ENCODE peak calls at places on chromosomes 6 and 20, in six cellular contexts. D is cardiac muscle cell, E is breast epithelium, V is prostate gland, W is IMR-90, B is Karpas-422. X is an unnamed sample.

GRCh38 chr6:31826793-31827285 is 699 bp upstream of the HSPA1B start:
- DNase-seq in E (peak; percentile 90), W (no peak), D (peak; percentile 53), V (peak; percentile 94), B (no peak), X (peak; percentile 92)

GRCh38 chr6:32371204-32371603 is 499 bp downstream of the TSBP1 start:
- DNase-seq in V (no peak), E (no peak), B (no peak), W (peak; percentile 6), D (no peak), X (no peak)

GRCh38 chr6:153856929-153857376 is 182.1 kb upstream of the OPRM1 start:
- DNase-seq in E (no peak), V (no peak), D (no peak), B (no peak), W (no peak), X (no peak)

GRCh38 chr20:31708839-31709534 is 13.7 kb downstream of the BCL2L1 start:
- DNase-seq in W (no peak), V (no peak), D (no peak), B (no peak), E (no peak), X (no peak)

GRCh38 chr6:148768646-148769270 is 21.9 kb downstream of the UST start:
- DNase-seq in D (no peak), B (no peak), W (no peak), V (no peak), E (no peak), X (no peak)

GRCh38 chr6:91341473-91341872 is 754.6 kb upstream of the MAP3K7 start:
- DNase-seq in D (no peak), B (no peak), E (no peak), V (no peak), W (no peak), X (no peak)

GRCh38 chr6:54897462-54898189 is 51.1 kb downstream of the FAM83B start:
- DNase-seq in V (no peak), E (no peak), W (peak; percentile 72), D (no peak), B (no peak), X (no peak)

GRCh38 chr6:127102859-127103258 is 15.6 kb upstream of the RSPO3 start:
- DNase-seq in B (no peak), D (no peak), V (no peak), W (no peak), E (no peak), X (no peak)

GRCh38 chr20:11497543-11497942 is 420.1 kb upstream of the BTBD3 start:
- DNase-seq in V (no peak), B (no peak), E (no peak), D (no peak), W (no peak), X (peak; percentile 16)

GRCh38 chr6:137958809-137959565 is 91.9 kb downstream of the TNFAIP3 start:
- DNase-seq in B (no peak), D (no peak), V (peak; percentile 14), E (no peak), W (no peak), X (no peak)

GRCh38 chr6:124669713-124670480 is 292.3 kb upstream of the RNF217 start:
- DNase-seq in E (no peak), D (no peak), B (no peak), W (no peak), V (no peak), X (no peak)

GRCh38 chr6:124670801-124671200 is 291.4 kb upstream of the RNF217 start:
- DNase-seq in W (no peak), D (no peak), E (no peak), V (no peak), B (no peak), X (no peak)

DNA sequence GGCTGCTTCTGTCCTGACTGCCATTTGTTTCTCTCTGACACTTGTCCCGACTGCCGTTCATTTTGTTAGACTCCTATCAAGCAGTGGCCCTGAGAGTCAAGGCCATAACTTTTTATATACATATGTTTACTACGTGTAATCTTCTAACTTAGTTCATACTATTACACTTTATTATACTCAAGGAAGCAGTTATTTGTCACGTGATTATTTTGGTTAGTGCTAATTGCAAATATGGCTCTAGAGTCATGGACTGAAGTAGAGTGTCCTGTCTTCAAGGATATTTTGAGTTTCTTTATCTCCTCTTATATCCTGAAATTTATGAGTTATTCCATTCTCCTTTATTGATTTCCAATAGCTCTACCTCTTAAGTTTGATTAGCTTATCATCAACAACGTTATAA is 294.2 kb upstream of the RNF217 start:
- DNase-seq in V (no peak), D (no peak), E (no peak), W (no peak), B (no peak), X (no peak)
- H3K4me3 ChIP-seq in V (no peak overlapping the region), D (no peak overlapping the region), E (no peak overlapping the region), W (no peak overlapping the region), B (no peak overlapping the region), X (no peak overlapping the region)

GRCh38 chr6:125231574-125232343 is 70.0 kb downstream of the HDDC2 start:
- DNase-seq in V (no peak), W (no peak), D (no peak), B (no peak), E (no peak), X (no peak)

GRCh38 chr6:125230674-125231073 is 71.1 kb downstream of the HDDC2 start:
- DNase-seq in B (no peak), D (no peak), V (no peak), W (no peak), E (no peak), X (no peak)

GRCh38 chr6:125229080-125229479 is 72.7 kb downstream of the HDDC2 start:
- DNase-seq in V (no peak), B (no peak), W (peak; percentile 10), E (no peak), D (no peak), X (no peak)

GRCh38 chr6:125232466-125232865 is 69.3 kb downstream of the HDDC2 start:
- DNase-seq in W (peak; percentile 13), V (no peak), D (no peak), E (no peak), B (no peak), X (no peak)

GRCh38 chr6:125231133-125231532 is 70.6 kb downstream of the HDDC2 start:
- DNase-seq in B (no peak), D (no peak), E (no peak), V (no peak), W (no peak), X (no peak)
- H3K4me1 ChIP-seq in B (no peaks in the 10 kb centered on the region), D (peaks cover 7% of the 10 kb centered on the region), E (no peaks in the 10 kb centered on the region), V (no peaks in the 10 kb centered on the region), W (peaks cover 11% of the 10 kb centered on the region), X (no peaks in the 10 kb centered on the region)

GRCh38 chr6:20126102-20126752 is 86.0 kb downstream of the MBOAT1 start:
- DNase-seq in D (no peak), B (no peak), W (no peak), V (peak; percentile 10), E (no peak), X (no peak)

GRCh38 chr6:20129290-20130088 is 82.8 kb downstream of the MBOAT1 start:
- DNase-seq in W (peak; percentile 10), D (no peak), V (no peak), B (no peak), E (no peak), X (no peak)

GRCh38 chr6:20124545-20124944 is 87.7 kb downstream of the MBOAT1 start:
- DNase-seq in E (no peak), W (no peak), B (no peak), V (no peak), D (peak; percentile 38), X (no peak)

GRCh38 chr6:20128018-20128417 is 84.3 kb downstream of the MBOAT1 start:
- DNase-seq in W (no peak), E (no peak), B (no peak), V (no peak), D (no peak), X (no peak)

DNA sequence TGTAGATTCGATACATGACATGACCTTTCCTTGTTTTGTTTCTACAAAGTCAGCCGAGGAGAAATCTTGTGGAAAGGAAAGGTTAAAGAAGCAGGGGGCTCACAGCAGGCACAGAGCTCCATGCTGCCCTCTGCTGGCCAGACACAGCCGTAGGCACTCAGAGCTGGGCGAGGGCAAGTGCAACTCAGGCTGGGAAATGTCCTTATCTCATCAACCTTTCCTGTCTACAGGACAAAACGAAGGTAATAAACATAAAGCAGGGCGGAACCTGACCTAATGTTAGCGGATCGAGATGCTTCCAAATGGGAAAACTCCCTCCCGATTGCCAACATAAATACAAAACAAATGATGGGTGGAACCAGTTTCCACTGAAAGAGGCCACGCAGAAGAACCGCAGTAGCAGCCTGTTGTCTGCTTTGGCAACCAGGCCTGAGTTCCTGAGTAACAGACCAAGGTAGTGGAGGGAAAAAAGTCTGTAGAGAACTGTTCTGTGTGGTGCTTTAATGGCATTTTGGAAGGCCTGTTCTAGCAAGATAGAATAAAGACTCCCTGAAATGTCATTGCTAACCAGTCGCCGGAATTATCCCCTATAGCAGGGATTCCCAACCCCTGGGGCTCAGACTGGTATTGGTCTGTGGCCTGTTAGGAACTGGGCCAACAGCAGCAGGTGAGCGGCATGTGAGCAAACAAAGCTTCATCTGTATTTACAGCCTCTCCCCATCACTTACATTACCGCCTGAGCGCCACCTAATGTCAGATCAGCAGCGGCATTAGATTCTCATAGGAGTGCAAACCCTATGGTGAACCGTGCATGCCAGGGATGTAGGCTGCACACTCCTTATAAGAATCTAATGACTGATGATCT is 85.2 kb downstream of the MBOAT1 start:
- DNase-seq in E (no peak), B (peak; percentile 81), W (peak; percentile 44), V (peak; percentile 48), D (peak; percentile 89), X (peak; percentile 86)
- H3K27ac ChIP-seq in E (peak overlapping the region; percentile 48), B (no peak overlapping the region), W (no peak overlapping the region), V (peak overlapping the region; percentile 44), D (peak overlapping the region; percentile 97), X (peak overlapping the region; percentile 26)

GRCh38 chr6:167093406-167093921 is 29.4 kb upstream of the CCR6 start:
- DNase-seq in V (no peak), B (no peak), E (no peak), D (no peak), W (no peak), X (no peak)

GRCh38 chr6:167093922-167094432 is 28.9 kb upstream of the CCR6 start:
- DNase-seq in E (no peak), B (peak; percentile 39), V (no peak), W (no peak), D (no peak), X (peak; percentile 48)

GRCh38 chr6:167095888-167096287 is 27.0 kb upstream of the CCR6 start:
- DNase-seq in B (no peak), V (no peak), W (no peak), E (no peak), D (no peak), X (no peak)

GRCh38 chr6:167094436-167094819 is 28.5 kb upstream of the CCR6 start:
- DNase-seq in E (no peak), D (peak; percentile 7), B (peak; percentile 71), V (no peak), W (no peak), X (no peak)

DNA sequence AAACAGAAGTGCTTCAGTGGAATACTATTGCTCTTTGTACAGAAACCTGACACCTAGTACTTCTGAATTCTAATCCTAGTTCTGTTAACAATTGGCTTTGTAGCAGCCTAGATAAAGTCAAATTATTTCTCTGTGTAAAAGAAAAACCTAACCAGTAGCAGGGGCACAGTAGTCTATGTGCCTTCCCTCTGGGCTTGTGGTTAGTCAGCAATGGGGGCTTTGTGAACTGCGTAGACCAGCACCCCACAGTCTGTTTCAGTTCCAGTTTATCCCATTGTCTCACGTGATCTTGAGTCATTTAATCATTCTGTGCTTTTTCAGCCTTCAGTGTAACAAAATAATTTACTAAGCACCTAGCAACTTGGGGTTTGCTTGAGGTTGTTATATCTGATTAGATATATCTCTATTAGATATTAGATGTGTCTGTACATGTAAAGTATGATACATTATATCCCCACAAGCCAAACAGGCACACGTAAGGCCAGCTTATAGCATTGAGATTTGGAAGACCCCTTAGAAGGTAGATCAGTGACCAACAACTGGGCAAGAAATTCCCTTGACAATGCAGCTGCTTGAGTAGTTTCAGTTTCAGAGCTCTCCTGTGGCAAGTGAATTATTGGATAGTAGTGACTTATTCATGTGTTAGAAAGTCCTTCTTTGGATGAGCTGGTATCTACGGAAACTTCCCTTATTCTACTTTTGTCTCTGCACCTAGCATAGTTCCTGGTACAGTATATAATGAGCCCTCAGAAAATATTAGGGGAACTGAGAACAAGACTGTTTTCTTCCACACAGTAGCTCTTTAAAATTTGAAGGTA is 27.9 kb upstream of the CCR6 start:
- DNase-seq in E (no peak), B (peak; percentile 22), V (no peak), W (no peak), D (no peak), X (no peak)
- H3K4me3 ChIP-seq in E (no peak overlapping the region), B (no peak overlapping the region), V (no peak overlapping the region), W (no peak overlapping the region), D (no peak overlapping the region), X (no peak overlapping the region)

X was measured in small intestine.